ENCODE peak calls at places on chromosomes 16 and 17, in five cellular contexts. Q is activated naive CD8-positive, alpha-beta T cell treated with anti-CD3 and anti-CD28 coated beads for 36 hours; R is GM23248; D is NCI-H1092; E is GM12891. P is an unnamed sample.
A peak's percentile ranks its signal among the peaks of the same experiment; 100 is the strongest.

GRCh38 chr16:77596243-77596642 is 126.1 kb upstream of the NUDT7 start:
- DNase-seq in R (peak; percentile 81), Q (no peak), D (no peak), E (no peak), P (no peak)

GRCh38 chr16:74718741-74719610 is 18.3 kb upstream of the MLKL start:
- DNase-seq in E (no peak), D (no peak), Q (no peak), R (no peak), P (no peak)

GRCh38 chr16:84593825-84594724 is 23.8 kb downstream of the COTL1 start:
- DNase-seq in D (no peak), E (peak; percentile 77), R (no peak), Q (peak; percentile 86), P (no peak)

GRCh38 chr17:61000911-61001310 is 323.3 kb downstream of the BCAS3 start:
- DNase-seq in D (no peak), R (peak; percentile 74), E (no peak), Q (no peak), P (no peak)

GRCh38 chr16:807345-808251 is 7.1 kb upstream of the GNG13 start:
- DNase-seq in D (peak; percentile 79), Q (peak; percentile 92), E (peak; percentile 99), R (peak; percentile 99), P (peak; percentile 91)

GRCh38 chr16:19130852-19131808 is 17.4 kb downstream of the ITPRIPL2 start:
- DNase-seq in Q (no peak), R (peak; percentile 75), E (no peak), D (no peak), P (no peak)

GRCh38 chr16:3113765-3114479 is 1.5 kb downstream of the ZNF205 start:
- DNase-seq in D (no peak), E (no peak), R (peak; percentile 46), Q (no peak), P (peak; percentile 54)

GRCh38 chr17:81429353-81429774 is 34.1 kb downstream of the BAHCC1 start:
- DNase-seq in Q (no peak), D (peak; percentile 81), R (peak; percentile 86), E (no peak), P (peak; percentile 94)

GRCh38 chr17:69607162-69607834 is 192.8 kb downstream of the MAP2K6 start:
- DNase-seq in R (peak; percentile 87), E (peak; percentile 12), D (peak; percentile 45), Q (peak; percentile 26), P (peak; percentile 53)

GRCh38 chr17:9360610-9361571 is 214.7 kb downstream of the STX8 start:
- DNase-seq in D (no peak), R (peak; percentile 94), E (no peak), Q (no peak), P (no peak)

GRCh38 chr17:43020789-43021738 is 1.1 kb downstream of the VAT1 start:
- DNase-seq in E (no peak), D (no peak), R (peak; percentile 89), Q (peak; percentile 28), P (peak; percentile 37)

GRCh38 chr17:80703109-80703508 is 158.5 kb downstream of the RPTOR start:
- DNase-seq in E (no peak), R (no peak), D (no peak), Q (no peak), P (no peak)

GRCh38 chr17:81322271-81323082 is 27.4 kb upstream of the SLC38A10 start:
- DNase-seq in Q (peak; percentile 66), D (no peak), E (peak; percentile 86), R (peak; percentile 51), P (no peak)

GRCh38 chr17:14784997-14785696 is 480.0 kb downstream of the PMP22 start:
- DNase-seq in D (no peak), R (no peak), E (no peak), Q (peak; percentile 7), P (no peak)

GRCh38 chr16:49283376-49284049 is 1.9 kb upstream of the CBLN1 start:
- DNase-seq in R (no peak), E (no peak), D (peak; percentile 19), Q (no peak), P (no peak)

GRCh38 chr16:66728117-66728787 is 23.2 kb downstream of the DYNC1LI2 start:
- DNase-seq in D (peak; percentile 3), E (no peak), R (peak; percentile 83), Q (no peak), P (peak; percentile 45)

P was measured in NCI-H2081.